ENCODE peak calls at places on chromosomes 12 and 14, in six cellular contexts. One of them, this sample, is unnamed.

GRCh38 chr12:131105736-131106356 is 152.1 kb downstream of the ADGRD1 start:
- DNase-seq in GM12891: no peak
- DNase-seq in GM12878: no peak
- DNase-seq in H1: no peak
- DNase-seq in K562: no peak
- DNase-seq in HepG2: no peak
- DNase-seq in this sample: no peak

GRCh38 chr12:99067171-99067785 is 422.2 kb downstream of the APAF1 start:
- DNase-seq in GM12891: no peak
- DNase-seq in GM12878: no peak
- DNase-seq in H1: no peak
- DNase-seq in K562: no peak
- DNase-seq in HepG2: no peak
- DNase-seq in this sample: no peak

GRCh38 chr14:46368275-46368674 is 283.3 kb downstream of the RPL10L start:
- DNase-seq in GM12891: no peak
- DNase-seq in GM12878: no peak
- DNase-seq in H1: no peak
- DNase-seq in K562: no peak
- DNase-seq in HepG2: no peak
- DNase-seq in this sample: no peak

GRCh38 chr12:19012965-19013364 is 116.6 kb upstream of the PLEKHA5 start:
- DNase-seq in GM12891: no peak
- DNase-seq in GM12878: no peak
- DNase-seq in H1: no peak
- DNase-seq in K562: no peak
- DNase-seq in HepG2: no peak
- DNase-seq in this sample: no peak

GRCh38 chr12:26124491-26125450 is at the start of gene BHLHE41:
- DNase-seq in GM12891: no peak
- DNase-seq in GM12878: no peak
- DNase-seq in H1: no peak
- DNase-seq in K562: peak; percentile 53
- DNase-seq in HepG2: no peak
- DNase-seq in this sample: peak; percentile 36

GRCh38 chr12:64780531-64781373 is 21.5 kb upstream of the GNS start:
- DNase-seq in GM12891: peak; percentile 30
- DNase-seq in GM12878: no peak
- DNase-seq in H1: no peak
- DNase-seq in K562: peak; percentile 32
- DNase-seq in HepG2: no peak
- DNase-seq in this sample: peak; percentile 36

GRCh38 chr14:104749958-104750529 is 2.9 kb upstream of the SIVA1 start:
- DNase-seq in GM12891: no peak
- DNase-seq in GM12878: no peak
- DNase-seq in H1: no peak
- DNase-seq in K562: no peak
- DNase-seq in HepG2: no peak
- DNase-seq in this sample: no peak

GRCh38 chr14:58191763-58192596 is 8.0 kb upstream of the ACTR10 start:
- DNase-seq in GM12891: no peak
- DNase-seq in GM12878: no peak
- DNase-seq in H1: no peak
- DNase-seq in K562: no peak
- DNase-seq in HepG2: no peak
- DNase-seq in this sample: no peak

GRCh38 chr14:24095196-24096068 is 1.3 kb downstream of the PCK2 start:
- DNase-seq in GM12891: peak; percentile 90
- DNase-seq in GM12878: peak; percentile 92
- DNase-seq in H1: no peak
- DNase-seq in K562: peak; percentile 79
- DNase-seq in HepG2: peak; percentile 100
- DNase-seq in this sample: peak; percentile 91

GRCh38 chr12:98741229-98741614 is 96.1 kb downstream of the APAF1 start:
- DNase-seq in GM12891: no peak
- DNase-seq in GM12878: no peak
- DNase-seq in H1: no peak
- DNase-seq in K562: no peak
- DNase-seq in HepG2: no peak
- DNase-seq in this sample: no peak

GRCh38 chr12:2239376-2240010 is 186.7 kb downstream of the CACNA1C start:
- DNase-seq in GM12891: no peak
- DNase-seq in GM12878: no peak
- DNase-seq in H1: no peak
- DNase-seq in K562: no peak
- DNase-seq in HepG2: no peak
- DNase-seq in this sample: no peak

GRCh38 chr12:109247831-109248654 is 61.0 kb downstream of the FOXN4 start:
- DNase-seq in GM12891: no peak
- DNase-seq in GM12878: no peak
- DNase-seq in H1: no peak
- DNase-seq in K562: no peak
- DNase-seq in HepG2: peak; percentile 75
- DNase-seq in this sample: no peak

GRCh38 chr12:20798561-20798960 is 11.9 kb upstream of the SLCO1B3 start:
- DNase-seq in GM12891: no peak
- DNase-seq in GM12878: no peak
- DNase-seq in H1: no peak
- DNase-seq in K562: no peak
- DNase-seq in HepG2: peak; percentile 46
- DNase-seq in this sample: no peak

GRCh38 chr14:99508896-99509629 is 27.9 kb downstream of the CCNK start:
- DNase-seq in GM12891: no peak
- DNase-seq in GM12878: no peak
- DNase-seq in H1: no peak
- DNase-seq in K562: peak; percentile 23
- DNase-seq in HepG2: no peak
- DNase-seq in this sample: no peak

GRCh38 chr14:58245562-58245961 is 919 bp downstream of the PSMA3 start:
- DNase-seq in GM12891: no peak
- DNase-seq in GM12878: no peak
- DNase-seq in H1: no peak
- DNase-seq in K562: no peak
- DNase-seq in HepG2: no peak
- DNase-seq in this sample: no peak

GRCh38 chr14:54893151-54893760 is 9.4 kb downstream of the GCH1 start:
- DNase-seq in GM12891: no peak
- DNase-seq in GM12878: no peak
- DNase-seq in H1: no peak
- DNase-seq in K562: peak; percentile 32
- DNase-seq in HepG2: peak; percentile 50
- DNase-seq in this sample: no peak

GRCh38 chr14:61262082-61262481 is 19.1 kb downstream of the TMEM30B start:
- DNase-seq in GM12891: no peak
- DNase-seq in GM12878: no peak
- DNase-seq in H1: no peak
- DNase-seq in K562: no peak
- DNase-seq in HepG2: no peak
- DNase-seq in this sample: no peak

DNA sequence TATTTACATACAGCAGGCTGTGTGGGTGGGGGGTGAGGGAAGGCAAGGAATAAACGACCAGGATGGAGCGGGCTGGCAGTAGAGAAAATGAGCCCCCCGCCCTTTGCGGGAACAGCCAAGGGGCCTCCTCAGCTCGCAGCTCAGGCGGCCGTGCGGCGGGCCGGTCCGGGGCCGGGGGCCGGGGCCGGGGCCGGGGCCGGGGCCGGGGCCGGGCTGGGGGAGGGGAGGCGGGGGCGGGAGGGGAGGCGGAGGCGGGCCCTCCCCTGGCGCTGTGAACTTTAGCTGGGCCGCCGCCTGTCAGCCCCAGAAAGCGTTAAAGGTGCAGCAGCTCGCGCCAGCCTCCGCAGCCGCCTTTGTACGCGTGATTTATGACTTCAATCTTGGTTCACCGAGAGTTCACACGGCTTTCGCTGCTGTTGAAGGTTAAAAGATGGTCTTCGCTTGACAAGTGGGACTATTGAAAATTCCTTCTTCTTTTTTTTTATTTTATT is 28.8 kb downstream of the HOXC4 start:
- DNase-seq in GM12891: no peak
- DNase-seq in GM12878: no peak
- DNase-seq in H1: no peak
- DNase-seq in K562: peak; percentile 51
- DNase-seq in HepG2: no peak
- DNase-seq in this sample: no peak
- TF ChIP-seq POLR2AphosphoS5 in GM12891: no peak
- TF ChIP-seq POLR2AphosphoS5 in GM12878: no peak
- TF ChIP-seq POLR2AphosphoS5 in H1: no peak
- TF ChIP-seq POLR2AphosphoS5 in K562: no peak
- TF ChIP-seq POLR2AphosphoS5 in HepG2: no peak
- TF ChIP-seq POLR2AphosphoS5 in this sample: no peak

DNA sequence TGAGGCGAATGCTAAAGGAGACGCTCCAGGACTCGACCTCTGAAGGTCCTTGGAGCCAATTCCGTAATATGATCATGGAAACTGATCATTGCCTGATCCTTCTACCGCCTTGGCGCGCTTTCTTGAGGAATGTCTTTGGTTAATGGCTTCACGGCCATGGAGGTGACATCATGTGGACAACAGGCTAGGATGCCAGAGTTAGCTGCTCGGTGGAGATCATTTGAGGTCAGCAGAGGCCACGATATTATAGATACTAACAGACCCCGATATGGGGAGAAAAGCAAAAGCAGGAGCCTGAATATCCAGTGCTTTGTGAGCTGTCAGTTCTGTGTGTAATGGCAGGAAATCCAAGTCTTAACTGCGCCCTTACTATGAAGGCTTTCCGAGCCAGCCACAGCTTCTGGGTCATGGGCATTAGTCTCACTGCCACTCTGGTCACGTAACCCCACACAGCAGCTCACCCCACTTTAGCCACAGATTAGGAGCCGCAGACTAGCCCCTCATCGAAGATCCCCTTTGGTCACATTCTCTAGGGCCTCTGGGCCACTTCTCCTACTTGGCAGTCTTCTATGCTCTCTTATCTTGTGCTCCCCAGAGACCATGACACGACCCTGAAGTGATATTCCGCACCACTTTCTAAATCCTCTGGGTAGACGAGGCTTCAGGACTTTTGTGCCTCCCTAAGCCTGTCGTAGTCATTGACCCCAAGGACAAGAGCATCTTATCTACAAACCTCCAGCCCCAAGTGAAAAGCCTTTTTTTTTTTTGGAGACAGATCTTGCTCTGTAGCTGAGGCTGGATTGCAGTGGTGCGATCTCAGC is 724 bp upstream of the CS start:
- DNase-seq in GM12891: no peak
- DNase-seq in GM12878: no peak
- DNase-seq in H1: no peak
- DNase-seq in K562: peak; percentile 52
- DNase-seq in HepG2: no peak
- DNase-seq in this sample: no peak
- TF ChIP-seq POLR2A in GM12891: no peak
- TF ChIP-seq POLR2A in GM12878: no peak
- TF ChIP-seq POLR2A in H1: peak; percentile 23
- TF ChIP-seq POLR2A in K562: peak; percentile 44
- TF ChIP-seq POLR2A in HepG2: no peak
- TF ChIP-seq POLR2A in this sample: no peak

DNA sequence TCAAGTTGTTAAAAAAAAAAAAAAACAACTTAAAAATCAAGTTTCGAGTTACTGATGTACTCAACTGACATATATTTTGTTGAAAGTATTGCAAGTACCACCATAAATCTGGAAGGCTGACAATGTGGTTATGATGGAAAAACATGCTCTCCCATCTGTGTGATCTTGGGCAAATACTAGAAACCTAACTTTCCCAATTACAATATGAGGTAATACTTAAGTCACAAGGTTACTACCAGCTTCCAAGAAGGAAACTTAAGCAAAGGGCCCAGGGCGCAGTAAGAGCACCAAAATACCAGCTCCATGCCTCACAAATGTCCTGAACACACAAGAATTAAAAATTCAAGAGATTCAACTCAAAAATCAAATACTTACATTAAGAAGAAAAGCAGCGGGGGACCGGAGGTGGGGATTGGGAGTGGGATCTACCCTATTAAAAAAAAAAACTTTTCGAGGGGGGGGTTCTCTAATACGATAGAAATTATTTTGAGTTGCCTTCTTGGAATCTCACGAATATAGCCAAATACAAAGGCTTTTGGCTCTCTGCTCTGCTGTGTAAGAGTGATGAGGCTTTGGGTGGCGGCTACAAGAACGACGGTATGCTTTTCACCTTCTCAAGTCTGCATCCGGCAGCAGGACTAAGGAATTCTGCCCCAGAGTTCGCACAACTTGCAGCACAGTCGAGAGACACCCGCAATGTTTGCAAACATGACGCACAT is 1.2 kb downstream of the SAV1 start:
- DNase-seq in GM12891: no peak
- DNase-seq in GM12878: no peak
- DNase-seq in H1: no peak
- DNase-seq in K562: no peak
- DNase-seq in HepG2: peak; percentile 37
- DNase-seq in this sample: no peak
- TF ChIP-seq TAF1 in GM12891: no peak
- TF ChIP-seq TAF1 in GM12878: no peak
- TF ChIP-seq TAF1 in H1: no peak
- TF ChIP-seq TAF1 in K562: no peak
- TF ChIP-seq TAF1 in HepG2: no peak
- TF ChIP-seq TAF1 in this sample: no peak

GRCh38 chr12:120710805-120711296 is 593 bp downstream of the UNC119B start:
- DNase-seq in GM12891: peak; percentile 30
- DNase-seq in GM12878: no peak
- DNase-seq in H1: no peak
- DNase-seq in K562: peak; percentile 57
- DNase-seq in HepG2: no peak
- DNase-seq in this sample: peak; percentile 38
- TF ChIP-seq POLR2AphosphoS5 in GM12891: no peak
- TF ChIP-seq POLR2AphosphoS5 in GM12878: no peak
- TF ChIP-seq POLR2AphosphoS5 in H1: no peak
- TF ChIP-seq POLR2AphosphoS5 in K562: no peak
- TF ChIP-seq POLR2AphosphoS5 in HepG2: no peak
- TF ChIP-seq POLR2AphosphoS5 in this sample: no peak

This sample was measured in GM12892.